ENCODE peak calls at places on chromosomes 11 and 22, in eight cellular contexts. Q is K562, S is GM23338, M is Panc1, L is HCT116, G is HepG2, J is GM12878, Z is upper lobe of left lung. Y is an unnamed sample. For H3K4me1, the result is how much of the 10 kb centered on the place peaks cover.

GRCh38 chr11:33634291-33634834 is 66.3 kb downstream of the C11orf91 start:
- ATAC-seq in Q (no peak), S (no peak), M (peak), L (peak), G (peak), J (peak), Z (no peak), Y (no peak)

GRCh38 chr22:48192071-48192470 is 1429.6 kb downstream of the TBC1D22A start:
- ATAC-seq in Q (no peak), S (no peak), M (no peak), L (no peak), G (no peak), J (no peak), Z (no peak), Y (no peak)

GRCh38 chr11:45323598-45324249 is 37.6 kb upstream of the SYT13 start:
- ATAC-seq in Q (no peak), S (no peak), M (no peak), L (no peak), G (no peak), J (no peak), Z (no peak), Y (no peak)

GRCh38 chr22:38443675-38444521 is 11.1 kb downstream of the KCNJ4 start:
- ATAC-seq in Q (no peak), S (no peak), M (no peak), L (no peak), G (peak), J (no peak), Z (no peak), Y (no peak)

GRCh38 chr11:70055444-70055843 is 22.7 kb upstream of the ANO1 start:
- ATAC-seq in Q (no peak), S (no peak), M (no peak), L (no peak), G (no peak), J (no peak), Z (no peak), Y (no peak)

GRCh38 chr11:45082744-45083543 is 63.5 kb upstream of the PRDM11 start:
- ATAC-seq in Q (no peak), S (peak), M (no peak), L (peak), G (no peak), J (no peak), Z (peak), Y (no peak)

GRCh38 chr22:39205344-39206021 is 39.3 kb downstream of the PDGFB start:
- ATAC-seq in Q (peak), S (no peak), M (peak), L (peak), G (peak), J (peak), Z (peak), Y (peak)

GRCh38 chr11:74926304-74927030 is 22.4 kb downstream of the XRRA1 start:
- ATAC-seq in Q (peak), S (no peak), M (no peak), L (no peak), G (no peak), J (peak), Z (no peak), Y (no peak)

GRCh38 chr11:124608146-124608545 is 3.1 kb upstream of the PANX3 start:
- ATAC-seq in Q (peak), S (no peak), M (no peak), L (no peak), G (no peak), J (no peak), Z (no peak), Y (no peak)

GRCh38 chr11:32796425-32796824 is 2.0 kb upstream of the CCDC73 start:
- ATAC-seq in Q (no peak), S (no peak), M (no peak), L (no peak), G (no peak), J (peak), Z (no peak), Y (no peak)

GRCh38 chr11:5591613-5592012 is 4.8 kb upstream of the TRIM6 start:
- ATAC-seq in Q (peak), S (no peak), M (no peak), L (no peak), G (no peak), J (no peak), Z (no peak), Y (no peak)

GRCh38 chr11:134272381-134273316 is 3.5 kb upstream of the GLB1L3 start:
- ATAC-seq in Q (peak), S (peak), M (no peak), L (no peak), G (peak), J (no peak), Z (no peak), Y (peak)

DNA sequence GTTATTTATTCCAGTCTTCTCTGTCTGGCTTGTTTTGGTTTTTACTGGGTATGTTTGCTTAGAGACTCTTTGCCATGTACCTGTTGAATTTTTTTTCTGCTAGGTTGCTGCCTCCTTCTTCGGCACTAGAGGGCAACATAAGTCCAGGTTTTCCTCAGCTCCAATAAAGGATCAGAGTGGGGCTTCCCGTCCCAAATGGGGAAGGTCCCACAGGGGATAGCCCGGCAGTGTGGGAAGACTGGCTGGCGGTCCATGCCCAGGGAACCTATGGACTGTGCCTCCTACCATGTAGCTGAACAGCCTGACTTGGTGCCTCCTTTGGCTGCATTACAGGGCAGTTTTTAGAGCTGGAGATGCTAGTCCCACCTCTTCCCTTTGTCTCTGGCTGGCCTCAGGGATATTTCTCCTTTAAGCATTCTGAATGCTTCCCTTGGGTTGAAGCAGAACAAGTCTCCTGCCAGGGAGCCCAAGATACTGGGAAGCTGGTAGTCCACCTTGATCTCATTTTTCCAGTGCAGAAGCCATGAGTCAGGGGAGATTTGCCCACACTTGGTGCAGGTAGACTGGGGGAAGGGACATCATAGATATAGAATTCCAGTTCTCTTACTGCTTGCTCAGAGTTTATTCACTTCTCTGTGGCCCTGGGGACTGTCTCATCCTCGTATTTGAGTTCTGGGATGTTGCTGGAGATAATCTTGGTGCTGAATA is 60.2 kb downstream of the BRD1 start:
- ATAC-seq in Q (peak), S (peak), M (peak), L (peak), G (peak), J (peak), Z (peak), Y (no peak)
- TF ChIP-seq CTCF in Q (peak), S (peak), M (peak), L (peak), G (peak), J (peak), Z (peak), Y (peak)

DNA sequence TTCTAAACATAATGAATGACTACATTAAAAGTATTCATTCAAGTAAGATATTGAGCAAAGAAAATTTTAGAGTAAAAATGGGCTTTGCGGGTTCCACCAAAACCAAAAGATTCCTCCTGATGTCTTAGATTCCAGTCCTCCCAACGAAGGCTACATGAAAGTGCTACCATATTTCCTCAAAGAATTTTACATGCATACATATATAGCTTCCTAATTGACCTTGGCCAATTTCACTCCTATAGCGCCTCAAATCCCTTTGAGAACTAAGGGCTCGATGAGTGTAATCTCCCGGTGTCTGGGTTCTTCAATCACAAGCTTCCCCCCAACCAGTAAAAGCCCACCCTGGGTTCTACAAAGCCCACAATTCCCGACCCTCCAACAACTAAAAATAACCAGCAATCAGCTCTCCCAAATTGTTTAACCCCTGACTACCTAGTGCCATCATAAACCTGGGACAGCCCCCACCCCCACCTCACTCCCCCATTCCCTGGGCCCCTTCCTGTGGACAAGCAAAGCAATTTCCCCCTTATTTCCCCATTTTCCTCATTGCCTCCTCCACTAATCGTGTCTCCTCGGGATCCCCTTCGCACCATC is 1.2 kb downstream of the SIK3 start:
- ATAC-seq in Q (no peak), S (no peak), M (no peak), L (no peak), G (no peak), J (no peak), Z (no peak), Y (no peak)
- H3K4me1 ChIP-seq in Q (under half), S (under half), M (under half), L (under half), G (half or more), J (under half), Z (half or more), Y (under half)

DNA sequence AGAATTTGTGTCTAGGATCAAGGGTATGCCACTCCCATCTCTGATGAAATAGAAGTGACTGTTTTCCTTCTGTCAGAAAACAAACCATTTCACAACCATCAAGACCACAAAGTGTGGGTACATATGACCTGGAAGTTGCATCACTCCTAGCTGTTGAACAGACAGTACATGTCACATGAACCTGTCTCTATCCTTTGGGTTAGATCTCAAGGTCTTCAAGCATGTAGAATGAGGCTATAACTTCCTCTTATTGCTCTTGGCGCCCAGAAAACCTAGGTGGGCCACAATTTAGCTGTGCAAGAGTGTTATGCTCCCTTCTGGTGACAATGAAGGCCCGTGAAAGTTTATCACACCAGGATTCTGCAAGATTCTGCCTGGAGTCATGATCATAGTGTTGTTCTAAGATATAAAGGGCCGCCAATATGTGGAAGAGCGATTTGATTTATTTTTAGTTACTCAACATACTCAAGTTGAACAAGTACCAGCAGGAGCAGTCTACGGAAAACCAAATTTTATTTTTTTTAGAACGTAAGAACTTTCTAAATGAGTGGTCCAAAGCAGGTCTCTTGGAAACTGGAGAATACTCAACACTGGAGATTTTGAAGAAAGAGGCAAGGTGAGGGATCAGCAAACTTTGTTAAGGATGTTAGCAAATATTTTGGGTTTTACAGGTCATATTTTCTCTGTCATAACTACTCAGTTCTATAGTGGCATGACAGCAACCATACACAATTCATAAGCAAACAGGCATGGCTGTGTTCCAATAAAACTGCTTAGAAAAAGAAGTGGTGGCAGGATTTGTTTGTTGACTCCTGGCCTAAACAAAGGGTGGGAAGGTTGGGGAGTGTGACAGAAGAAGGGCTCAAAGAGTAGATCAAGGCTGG is 101.8 kb downstream of the USP35 start:
- ATAC-seq in Q (peak), S (no peak), M (no peak), L (no peak), G (peak), J (no peak), Z (peak), Y (peak)
- TF ChIP-seq POLR2AphosphoS5 in Q (no peak), S (no peak), M (no peak), L (no peak), G (no peak), J (no peak), Z (peak), Y (peak)

DNA sequence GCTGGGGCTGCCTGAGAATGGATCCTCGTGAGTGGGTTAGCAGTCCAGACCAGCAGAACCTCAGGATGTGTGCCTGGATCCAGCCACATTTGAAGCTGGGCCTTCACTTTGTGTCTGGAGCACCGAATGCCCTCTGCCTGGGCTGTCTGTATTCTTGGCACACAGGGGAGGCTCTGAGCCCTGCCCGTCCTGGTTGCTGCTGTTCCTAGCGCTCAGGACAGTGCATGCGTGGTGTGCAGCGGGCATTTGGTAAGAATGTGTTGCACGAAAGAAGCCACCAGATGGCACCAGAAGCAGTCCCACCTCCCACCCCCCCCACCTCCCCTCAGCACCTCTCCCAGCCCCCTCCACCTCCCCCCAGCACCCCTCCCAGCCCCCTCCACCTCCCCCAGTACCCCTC is 4.1 kb upstream of the MAPK11 start:
- ATAC-seq in Q (peak), S (no peak), M (peak), L (no peak), G (peak), J (peak), Z (no peak), Y (peak)
- TF ChIP-seq CTCF in Q (peak), S (no peak), M (peak), L (no peak), G (peak), J (peak), Z (peak), Y (peak)

GRCh38 chr22:47084226-47084625 is 321.8 kb downstream of the TBC1D22A start:
- ATAC-seq in Q (no peak), S (peak), M (no peak), L (no peak), G (no peak), J (no peak), Z (no peak), Y (no peak)

GRCh38 chr22:47089796-47090460 is 327.5 kb downstream of the TBC1D22A start:
- ATAC-seq in Q (peak), S (no peak), M (no peak), L (no peak), G (no peak), J (no peak), Z (no peak), Y (no peak)

GRCh38 chr22:47088480-47089145 is 326.2 kb downstream of the TBC1D22A start:
- ATAC-seq in Q (no peak), S (no peak), M (no peak), L (no peak), G (no peak), J (no peak), Z (no peak), Y (no peak)

GRCh38 chr22:47089374-47089773 is 326.9 kb downstream of the TBC1D22A start:
- ATAC-seq in Q (peak), S (no peak), M (no peak), L (no peak), G (no peak), J (no peak), Z (no peak), Y (no peak)

DNA sequence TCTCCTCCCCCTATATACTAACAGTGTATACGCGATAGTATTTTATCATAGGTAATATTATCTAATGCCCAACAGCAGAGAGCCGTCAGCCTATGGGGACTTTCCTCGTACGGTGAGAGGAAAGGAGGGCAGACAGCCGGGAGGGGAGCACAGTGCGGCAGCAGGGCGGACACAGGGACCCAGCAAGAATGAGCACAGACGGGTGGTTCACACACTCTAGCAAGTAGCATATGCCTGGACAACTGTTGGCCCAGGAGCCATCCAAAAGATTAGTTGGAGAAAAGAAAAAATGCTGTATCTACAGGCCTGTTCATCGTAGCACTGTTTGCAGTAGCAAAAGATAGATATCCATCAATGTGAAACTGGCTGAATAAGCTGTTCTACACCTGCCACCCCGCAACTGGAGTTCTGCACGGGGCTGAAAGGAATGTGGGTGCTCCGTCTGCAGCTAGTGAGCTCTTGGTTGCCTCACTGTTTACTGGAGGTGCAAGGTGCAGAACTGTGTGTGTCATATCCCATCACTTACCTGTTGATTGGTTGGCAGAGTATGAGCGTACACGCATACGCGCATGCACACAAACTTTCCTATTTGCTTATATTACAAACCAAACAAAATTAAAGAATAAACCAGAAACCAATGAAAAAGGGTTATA is 324.3 kb downstream of the TBC1D22A start:
- ATAC-seq in Q (no peak), S (no peak), M (no peak), L (no peak), G (peak), J (no peak), Z (no peak), Y (no peak)
- H3K4me1 ChIP-seq in Q (under half), S (under half), M (under half), L (under half), G (under half), J (under half), Z (under half), Y (under half)

GRCh38 chr11:118604566-118604965 is 2.8 kb upstream of the PHLDB1 start:
- ATAC-seq in Q (no peak), S (no peak), M (no peak), L (no peak), G (no peak), J (no peak), Z (no peak), Y (no peak)
- TF ChIP-seq POLR2AphosphoS5 in Q (no peak), S (no peak), M (no peak), L (no peak), G (no peak), J (no peak), Z (no peak), Y (no peak)

GRCh38 chr11:77372736-77373135 is 71.2 kb upstream of the GDPD4 start:
- ATAC-seq in Q (no peak), S (no peak), M (no peak), L (no peak), G (no peak), J (no peak), Z (no peak), Y (no peak)

GRCh38 chr11:77374611-77375031 is 73.1 kb upstream of the GDPD4 start:
- ATAC-seq in Q (no peak), S (no peak), M (no peak), L (peak), G (no peak), J (no peak), Z (no peak), Y (no peak)

GRCh38 chr11:77371646-77372045 is 70.2 kb upstream of the GDPD4 start:
- ATAC-seq in Q (no peak), S (no peak), M (no peak), L (no peak), G (no peak), J (no peak), Z (no peak), Y (no peak)

GRCh38 chr11:77374108-77374507 is 72.6 kb upstream of the GDPD4 start:
- ATAC-seq in Q (no peak), S (no peak), M (no peak), L (peak), G (no peak), J (no peak), Z (no peak), Y (no peak)

GRCh38 chr11:77370217-77370616 is 68.7 kb upstream of the GDPD4 start:
- ATAC-seq in Q (no peak), S (no peak), M (no peak), L (no peak), G (no peak), J (peak), Z (no peak), Y (no peak)
- TF ChIP-seq CTCF in Q (no peak), S (peak), M (peak), L (no peak), G (no peak), J (no peak), Z (no peak), Y (no peak)

Y was measured in gastroesophageal sphincter.